ENCODE peak calls at places on chromosomes 13 and 19, in ten cellular contexts. N is IMR-90; S is activated CD8-positive, alpha-beta memory T cell treated with anti-CD3 and anti-CD28 coated beads for 4 hours; R is lung microvascular endothelial cell; P is esophagus muscularis mucosa; U is stromal cell of bone marrow; M is heart left ventricle; Y is activated CD4-positive, alpha-beta memory T cell treated with anti-CD3 and anti-CD28 coated beads for 36 hours; B is AG10803; G is activated naive CD8-positive, alpha-beta T cell treated with anti-CD3 and anti-CD28 coated beads for 36 hours. O is an unnamed sample.

GRCh38 chr13:90084684-90085290 is 1262.7 kb upstream of the MIR17HG start:
- DNase-seq in N (no peak), S (no peak), R (no peak), P (no peak), U (no peak), M (no peak), Y (no peak), B (peak; percentile 71), G (no peak), O (no peak)

GRCh38 chr13:22454586-22454985 is 726.2 kb upstream of the SGCG start:
- DNase-seq in N (no peak), S (no peak), R (no peak), P (no peak), U (no peak), M (no peak), Y (no peak), B (no peak), G (no peak), O (no peak)

GRCh38 chr19:58350871-58351557 is 2.3 kb downstream of the A1BG start:
- DNase-seq in N (no peak), S (no peak), R (no peak), P (no peak), U (no peak), M (no peak), Y (no peak), B (no peak), G (no peak), O (no peak)

GRCh38 chr19:16139752-16140151 is 3.7 kb upstream of the HSH2D start:
- DNase-seq in N (no peak), S (no peak), R (no peak), P (no peak), U (no peak), M (no peak), Y (no peak), B (no peak), G (no peak), O (no peak)

GRCh38 chr19:29216021-29216420 is 3.1 kb upstream of the UQCRFS1 start:
- DNase-seq in N (no peak), S (no peak), R (no peak), P (no peak), U (no peak), M (no peak), Y (no peak), B (no peak), G (no peak), O (no peak)

GRCh38 chr13:49082653-49083536 is 107.2 kb downstream of the FNDC3A start:
- DNase-seq in N (peak; percentile 96), S (no peak), R (no peak), P (no peak), U (no peak), M (no peak), Y (no peak), B (peak; percentile 85), G (no peak), O (no peak)

GRCh38 chr19:32976223-32976805 is 4.3 kb downstream of the FAAP24 start:
- DNase-seq in N (peak; percentile 62), S (peak; percentile 17), R (peak; percentile 73), P (no peak), U (peak; percentile 23), M (peak; percentile 81), Y (peak; percentile 79), B (peak; percentile 55), G (peak; percentile 56), O (peak; percentile 80)

GRCh38 chr13:113947321-113948033 is 26.4 kb downstream of the C13orf46 start:
- DNase-seq in N (peak; percentile 43), S (no peak), R (peak; percentile 64), P (no peak), U (no peak), M (peak; percentile 73), Y (peak; percentile 16), B (peak; percentile 81), G (no peak), O (no peak)

GRCh38 chr13:28494861-28495585 is at the start of gene FLT1:
- DNase-seq in N (peak; percentile 38), S (peak; percentile 8), R (peak; percentile 79), P (no peak), U (no peak), M (peak; percentile 88), Y (peak; percentile 39), B (no peak), G (peak; percentile 40), O (peak; percentile 73)

GRCh38 chr13:78759704-78760103 is 100.7 kb upstream of the OBI1 start:
- DNase-seq in N (no peak), S (no peak), R (no peak), P (no peak), U (no peak), M (no peak), Y (no peak), B (no peak), G (no peak), O (no peak)

GRCh38 chr19:48321622-48322591 is 3.4 kb upstream of the EMP3 start:
- DNase-seq in N (peak; percentile 98), S (peak; percentile 98), R (peak; percentile 99), P (peak; percentile 100), U (peak; percentile 94), M (peak; percentile 100), Y (peak; percentile 99), B (peak; percentile 99), G (peak; percentile 99), O (peak; percentile 99)

GRCh38 chr13:101614491-101614890 is 162.0 kb downstream of the ITGBL1 start:
- DNase-seq in N (no peak), S (no peak), R (no peak), P (no peak), U (no peak), M (no peak), Y (no peak), B (no peak), G (no peak), O (no peak)

GRCh38 chr19:36160821-36161596 is 8.8 kb upstream of the COX7A1 start:
- DNase-seq in N (no peak), S (no peak), R (no peak), P (no peak), U (no peak), M (no peak), Y (no peak), B (no peak), G (no peak), O (no peak)

GRCh38 chr19:5050016-5050656 is 81.2 kb downstream of the KDM4B start:
- DNase-seq in N (no peak), S (no peak), R (no peak), P (no peak), U (no peak), M (no peak), Y (no peak), B (no peak), G (no peak), O (no peak)

GRCh38 chr13:94858856-94859811 is 146.8 kb upstream of the SOX21 start:
- DNase-seq in N (peak; percentile 5), S (no peak), R (peak; percentile 99), P (no peak), U (no peak), M (peak; percentile 79), Y (no peak), B (peak; percentile 47), G (no peak), O (no peak)

GRCh38 chr19:15129856-15130580 is 22.8 kb downstream of the SYDE1 start:
- DNase-seq in N (no peak), S (peak; percentile 38), R (no peak), P (no peak), U (no peak), M (no peak), Y (peak; percentile 55), B (no peak), G (peak; percentile 46), O (peak; percentile 72)

GRCh38 chr13:111953546-111954178 is 113.3 kb upstream of the SOX1 start:
- DNase-seq in N (no peak), S (no peak), R (no peak), P (no peak), U (no peak), M (peak; percentile 28), Y (no peak), B (no peak), G (no peak), O (no peak)

GRCh38 chr19:49415102-49415809 is 8.0 kb downstream of the PTH2 start:
- DNase-seq in N (no peak), S (no peak), R (no peak), P (no peak), U (peak; percentile 38), M (no peak), Y (no peak), B (no peak), G (no peak), O (no peak)

GRCh38 chr19:49803529-49803856 is 9.6 kb downstream of the FUZ start:
- DNase-seq in N (no peak), S (no peak), R (no peak), P (no peak), U (no peak), M (no peak), Y (no peak), B (no peak), G (no peak), O (no peak)

GRCh38 chr19:54136864-54137113 is 773 bp upstream of the CNOT3 start:
- DNase-seq in N (no peak), S (no peak), R (no peak), P (no peak), U (no peak), M (no peak), Y (no peak), B (no peak), G (no peak), O (no peak)

GRCh38 chr13:108947551-108948030 is 318.2 kb downstream of the MYO16 start:
- DNase-seq in N (peak; percentile 30), S (no peak), R (no peak), P (no peak), U (peak; percentile 36), M (no peak), Y (no peak), B (peak; percentile 97), G (no peak), O (no peak)

GRCh38 chr19:57099199-57099661 is 20.6 kb upstream of the USP29 start:
- DNase-seq in N (peak; percentile 35), S (peak; percentile 2), R (peak; percentile 40), P (no peak), U (peak; percentile 13), M (peak; percentile 86), Y (peak; percentile 69), B (peak; percentile 41), G (peak; percentile 71), O (peak; percentile 71)

GRCh38 chr19:409006-409514 is at the start of gene C2CD4C:
- DNase-seq in N (no peak), S (no peak), R (no peak), P (no peak), U (no peak), M (peak; percentile 64), Y (peak; percentile 23), B (no peak), G (peak; percentile 40), O (peak; percentile 50)

GRCh38 chr13:110379905-110380341 is 72.8 kb downstream of the COL4A2 start:
- DNase-seq in N (peak; percentile 89), S (no peak), R (no peak), P (no peak), U (no peak), M (no peak), Y (no peak), B (peak; percentile 42), G (no peak), O (no peak)

GRCh38 chr19:50308991-50309390 is 20.2 kb downstream of the KCNC3 start:
- DNase-seq in N (no peak), S (no peak), R (no peak), P (no peak), U (no peak), M (peak; percentile 59), Y (no peak), B (no peak), G (no peak), O (no peak)

GRCh38 chr13:113800576-113800926 is 41.5 kb downstream of the TMEM255B start:
- DNase-seq in N (no peak), S (no peak), R (no peak), P (no peak), U (no peak), M (no peak), Y (no peak), B (no peak), G (no peak), O (no peak)